ENCODE peak calls at places on chromosomes 2 and 18, in six cellular contexts. Z is mucosa of descending colon, G is GM23248, T is ascending aorta, L is RWPE2, C is pancreas. R is an unnamed sample.
A peak's percentile ranks its signal among the peaks of the same experiment; 100 is the strongest.

GRCh38 chr2:100630473-100630977 is 67.7 kb downstream of the PDCL3 start:
- DNase-seq in C (no peak), Z (no peak), G (no peak), T (no peak), L (no peak), R (no peak)

GRCh38 chr18:41624461-41624860 is 330.6 kb upstream of the PIK3C3 start:
- DNase-seq in G (peak; percentile 44), L (no peak), Z (no peak), T (no peak), C (no peak), R (no peak)

GRCh38 chr2:210727549-210727948 is 171.2 kb downstream of the CPS1 start:
- DNase-seq in L (no peak), Z (no peak), C (no peak), T (no peak), G (no peak), R (no peak)

GRCh38 chr2:157785866-157786662 is 90.1 kb downstream of the ACVR1 start:
- DNase-seq in C (no peak), T (no peak), G (peak; percentile 56), L (no peak), Z (no peak), R (no peak)

GRCh38 chr2:96927420-96928171 is 57.7 kb upstream of the SEMA4C start:
- DNase-seq in L (peak; percentile 88), T (no peak), G (peak; percentile 77), Z (no peak), C (no peak), R (peak; percentile 58)

GRCh38 chr2:157173740-157174184 is 83.7 kb upstream of the GALNT5 start:
- DNase-seq in C (no peak), T (peak; percentile 74), Z (no peak), L (no peak), G (peak; percentile 96), R (no peak)

GRCh38 chr2:219803294-219803693 is 175.9 kb downstream of the SLC4A3 start:
- DNase-seq in T (no peak), C (no peak), G (peak; percentile 48), Z (no peak), L (no peak), R (no peak)

GRCh38 chr2:68282814-68283812 is 30.8 kb upstream of the PPP3R1 start:
- DNase-seq in G (peak; percentile 63), Z (peak; percentile 6), C (no peak), T (no peak), L (no peak), R (no peak)

GRCh38 chr2:239544846-239545465 is 144.1 kb upstream of the HDAC4 start:
- DNase-seq in Z (no peak), G (no peak), L (peak; percentile 21), T (no peak), C (no peak), R (no peak)

GRCh38 chr2:229027353-229028115 is 243.6 kb downstream of the PID1 start:
- DNase-seq in Z (no peak), L (no peak), T (no peak), C (no peak), G (no peak), R (no peak)

GRCh38 chr18:70107037-70107436 is 98.5 kb downstream of the RTTN start:
- DNase-seq in C (no peak), L (no peak), T (no peak), Z (no peak), G (no peak), R (no peak)

DNA sequence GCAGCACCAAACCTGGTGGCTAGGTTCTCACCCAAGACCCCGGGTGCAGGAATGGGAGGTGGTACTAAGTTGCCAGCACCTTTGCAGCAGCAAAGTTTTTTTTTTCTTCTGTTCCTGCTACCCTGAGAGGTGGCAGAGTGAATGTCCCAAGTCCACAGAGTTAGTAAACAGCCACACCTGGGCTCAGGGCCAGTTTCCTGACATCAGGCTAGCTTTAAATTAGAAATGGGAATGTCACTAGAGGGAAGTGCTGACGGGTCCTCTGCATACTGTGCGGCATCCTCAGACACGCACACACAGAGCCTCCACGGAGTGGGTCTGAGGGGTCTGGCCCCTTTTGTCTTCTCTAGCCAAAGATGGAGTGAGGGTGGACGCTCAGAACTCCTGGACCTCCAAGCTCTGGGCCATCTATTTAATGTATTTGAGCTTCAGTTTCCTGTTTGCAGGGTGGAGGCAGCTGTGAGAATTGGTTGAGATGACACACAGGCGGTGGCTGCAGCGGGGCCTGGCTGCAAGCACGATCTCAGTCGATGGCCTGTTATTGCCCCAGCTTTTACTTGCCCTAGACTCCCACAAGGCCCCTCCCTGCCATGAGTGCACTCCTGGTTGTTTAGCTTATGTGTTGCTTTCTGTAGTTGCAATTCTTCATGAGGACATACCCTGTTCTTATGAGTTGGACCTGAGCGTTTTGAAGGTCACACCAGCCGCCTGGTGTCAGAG is 751.4 kb upstream of the HS6ST1 start:
- DNase-seq in C (peak; percentile 68), G (no peak), Z (peak; percentile 92), T (no peak), L (no peak), R (no peak)
- H3K36me3 ChIP-seq in C (no peaks in the 10 kb centered on the region), G (no peaks in the 10 kb centered on the region), Z (no peaks in the 10 kb centered on the region), T (no peaks in the 10 kb centered on the region), L (no peaks in the 10 kb centered on the region), R (no peaks in the 10 kb centered on the region)

GRCh38 chr18:32158108-32158624 is 31.7 kb upstream of the MEP1B start:
- DNase-seq in T (peak; percentile 87), Z (peak; percentile 89), G (peak; percentile 90), C (peak; percentile 64), L (peak; percentile 70), R (no peak)
- H3K4me3 ChIP-seq in T (peak overlapping the region; percentile 55), Z (no peak overlapping the region), G (peak overlapping the region; percentile 62), C (no peak overlapping the region), L (peak overlapping the region; percentile 0), R (peak overlapping the region; percentile 0)

GRCh38 chr2:84962917-84963316 is 8.0 kb upstream of the KCMF1 start:
- DNase-seq in Z (no peak), L (no peak), G (no peak), T (no peak), C (no peak), R (no peak)

GRCh38 chr2:84964406-84965191 is 6.4 kb upstream of the KCMF1 start:
- DNase-seq in C (no peak), T (no peak), G (no peak), Z (no peak), L (no peak), R (no peak)

GRCh38 chr2:84965192-84965516 is 5.8 kb upstream of the KCMF1 start:
- DNase-seq in G (no peak), T (no peak), C (no peak), Z (no peak), L (no peak), R (no peak)

GRCh38 chr2:84963692-84964405 is 7.1 kb upstream of the KCMF1 start:
- DNase-seq in L (no peak), G (peak; percentile 96), Z (no peak), T (no peak), C (no peak), R (no peak)

GRCh38 chr2:84963323-84963691 is 7.7 kb upstream of the KCMF1 start:
- DNase-seq in L (no peak), T (no peak), G (no peak), C (no peak), Z (no peak), R (no peak)
- H3K4me1 ChIP-seq in L (peaks cover 35% of the 10 kb centered on the region), T (peaks cover 3% of the 10 kb centered on the region), G (peaks cover 48% of the 10 kb centered on the region), C (peaks cover 18% of the 10 kb centered on the region), Z (peaks cover 5% of the 10 kb centered on the region), R (peaks cover 5% of the 10 kb centered on the region)

GRCh38 chr2:232831496-232831895 is 38.6 kb upstream of the SNORC start:
- DNase-seq in L (no peak), Z (no peak), G (no peak), C (no peak), T (no peak), R (no peak)

GRCh38 chr2:232833830-232834229 is 36.2 kb upstream of the SNORC start:
- DNase-seq in L (no peak), C (no peak), G (no peak), T (no peak), Z (no peak), R (no peak)

DNA sequence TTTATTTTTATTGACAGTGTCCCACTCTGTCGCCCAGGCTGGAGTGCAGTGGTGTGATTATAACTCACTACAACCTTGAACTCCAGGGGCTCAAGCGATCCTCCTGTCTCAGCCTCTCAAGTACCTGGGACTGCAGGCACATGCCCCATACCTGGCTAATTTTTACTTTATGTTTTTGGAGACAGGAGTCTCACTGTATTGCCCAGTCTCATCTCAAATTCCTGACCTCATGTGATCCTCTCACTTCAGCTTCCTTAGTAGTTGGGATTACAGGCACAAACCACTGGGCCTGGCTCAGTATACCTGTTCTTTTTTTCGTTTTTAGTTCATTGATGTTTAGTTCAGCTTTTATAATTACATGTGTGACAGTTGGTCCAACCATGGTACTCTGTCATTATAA is 40.1 kb upstream of the SNORC start:
- DNase-seq in L (no peak), Z (no peak), T (no peak), G (no peak), C (no peak), R (no peak)
- H3K36me3 ChIP-seq in L (peaks cover 63% of the 10 kb centered on the region), Z (peaks cover under 1% of the 10 kb centered on the region), T (peaks cover 48% of the 10 kb centered on the region), G (peaks cover 44% of the 10 kb centered on the region), C (peaks cover 20% of the 10 kb centered on the region), R (peaks cover 79% of the 10 kb centered on the region)

DNA sequence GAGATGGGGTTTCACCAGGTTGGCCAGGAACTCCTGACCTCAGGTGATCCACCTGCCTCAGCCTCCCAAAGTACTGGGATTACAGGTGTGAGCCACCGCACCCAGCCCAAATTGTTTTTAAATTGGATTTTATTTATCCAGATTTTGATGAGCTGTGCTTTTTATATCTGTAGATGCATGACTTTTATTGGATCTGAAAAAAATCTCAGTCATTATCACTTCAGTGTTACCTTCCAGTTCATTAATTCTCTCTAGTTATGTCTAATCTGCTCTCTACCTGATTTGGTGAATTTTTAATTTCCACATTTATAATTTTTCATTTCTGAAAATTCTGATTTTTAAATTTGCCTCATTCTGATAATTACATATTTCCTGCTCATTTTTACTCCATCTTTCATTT is 13.5 kb downstream of the AGFG1 start:
- DNase-seq in T (no peak), C (no peak), Z (no peak), L (no peak), G (no peak), R (no peak)
- H3K4me3 ChIP-seq in T (no peak overlapping the region), C (no peak overlapping the region), Z (no peak overlapping the region), L (no peak overlapping the region), G (no peak overlapping the region), R (no peak overlapping the region)

GRCh38 chr18:79523738-79524180 is 128.0 kb downstream of the NFATC1 start:
- DNase-seq in L (no peak), Z (peak; percentile 65), G (no peak), T (no peak), C (no peak), R (peak; percentile 37)
- H3K4me1 ChIP-seq in L (no peaks in the 10 kb centered on the region), Z (no peaks in the 10 kb centered on the region), G (no peaks in the 10 kb centered on the region), T (peaks cover 13% of the 10 kb centered on the region), C (no peaks in the 10 kb centered on the region), R (peaks cover 31% of the 10 kb centered on the region)

GRCh38 chr2:136173126-136173525 is 55.2 kb upstream of the CXCR4 start:
- DNase-seq in T (no peak), G (no peak), Z (no peak), C (no peak), L (no peak), R (no peak)
- H3K36me3 ChIP-seq in T (no peaks in the 10 kb centered on the region), G (no peaks in the 10 kb centered on the region), Z (no peaks in the 10 kb centered on the region), C (no peaks in the 10 kb centered on the region), L (no peaks in the 10 kb centered on the region), R (no peaks in the 10 kb centered on the region)